ENCODE peak calls at places on chromosomes 5 and 9, in four cellular contexts. E, G, K and H are unnamed samples.

GRCh38 chr5:180287868-180288267 is 4.0 kb downstream of the MAPK9 start:
- DNase-seq in E (no peak), K (peak), G (no peak), H (no peak)

GRCh38 chr9:113504725-113505590 is 41.4 kb downstream of the RGS3 start:
- DNase-seq in K (no peak), G (no peak), E (no peak), H (no peak)

GRCh38 chr9:115202960-115203751 is 85.2 kb upstream of the TNC start:
- DNase-seq in K (no peak), E (no peak), G (no peak), H (no peak)

GRCh38 chr5:164563370-164563769 is 1058.0 kb downstream of the MAT2B start:
- DNase-seq in K (no peak), G (no peak), E (peak), H (no peak)

GRCh38 chr5:112689510-112689909 is 48.2 kb upstream of the APC start:
- DNase-seq in G (no peak), E (no peak), K (no peak), H (no peak)

GRCh38 chr5:136212252-136212721 is 19.3 kb upstream of the SMIM32 start:
- DNase-seq in E (peak), G (peak), K (peak), H (no peak)

GRCh38 chr9:110078626-110079025 is 129.3 kb downstream of the C9orf152 start:
- DNase-seq in G (no peak), E (peak), K (no peak), H (no peak)

GRCh38 chr5:51380603-51381207 is 2.5 kb upstream of the ISL1 start:
- DNase-seq in K (peak), E (peak), G (peak), H (no peak)

GRCh38 chr9:114722937-114723620 is 41.1 kb upstream of the TEX48 start:
- DNase-seq in E (peak), K (no peak), G (no peak), H (no peak)

GRCh38 chr5:3325206-3325605 is 270.4 kb upstream of the IRX1 start:
- DNase-seq in G (no peak), E (peak), K (no peak), H (no peak)

GRCh38 chr9:92189782-92190535 is 74.7 kb upstream of the SPTLC1 start:
- DNase-seq in G (no peak), E (no peak), K (no peak), H (no peak)

GRCh38 chr5:151078490-151079262 is 2.2 kb downstream of the TNIP1 start:
- DNase-seq in E (no peak), G (peak), K (no peak), H (no peak)

GRCh38 chr9:130243015-130243881 is 22.3 kb upstream of the HMCN2 start:
- DNase-seq in K (peak), E (peak), G (peak), H (no peak)